ENCODE peak calls at places on chromosomes 11 and 22, in seven cellular contexts. M is endothelial cell; H is activated CD8-positive, alpha-beta T cell treated with anti-CD3 and anti-CD28 coated beads, Interleukin-2, amount 10 ng/mL, durations not matched to agents 7 days and 5 days; J is GM20000; Y is upper lobe of right lung; E is stimulated activated CD8-positive, alpha-beta memory T cell treated with anti-CD3 and anti-CD28 coated beads, Interleukin-15, amount 100 ng/mL, for 1 hour; A is activated CD4-positive, CD25-positive, alpha-beta regulatory T cell treated with anti-CD3 and anti-CD28 coated beads, Interleukin-2, amount 50 U/mL, for 72 hours. F is an unnamed sample.

GRCh38 chr11:78227906-78228305 is 39.2 kb downstream of the USP35 start:
- DNase-seq in M (no peak), H (no peak), J (peak), Y (no peak), E (no peak), A (no peak), F (no peak)

GRCh38 chr11:18384157-18384641 is 10.2 kb upstream of the LDHA start:
- DNase-seq in M (no peak), H (peak), J (no peak), Y (peak), E (no peak), A (no peak), F (no peak)

GRCh38 chr11:64891880-64892279 is 13.5 kb upstream of the EHD1 start:
- DNase-seq in M (no peak), H (no peak), J (no peak), Y (no peak), E (no peak), A (no peak), F (no peak)

GRCh38 chr11:12430351-12430750 is 53.0 kb downstream of the PARVA start:
- DNase-seq in M (no peak), H (no peak), J (no peak), Y (no peak), E (no peak), A (no peak), F (no peak)

GRCh38 chr11:105611837-105612480 is 2.1 kb downstream of the GRIA4 start:
- DNase-seq in M (no peak), H (no peak), J (peak), Y (no peak), E (no peak), A (no peak), F (no peak)

GRCh38 chr11:74090701-74091100 is 80.1 kb downstream of the C2CD3 start:
- DNase-seq in M (no peak), H (no peak), J (no peak), Y (no peak), E (no peak), A (no peak), F (no peak)

GRCh38 chr11:48087974-48088681 is 107.8 kb downstream of the PTPRJ start:
- DNase-seq in M (no peak), H (no peak), J (no peak), Y (no peak), E (no peak), A (no peak), F (no peak)

GRCh38 chr11:44316388-44317240 is 6.7 kb upstream of the ALX4 start:
- DNase-seq in M (no peak), H (no peak), J (peak), Y (peak), E (no peak), A (no peak), F (no peak)

GRCh38 chr22:47032091-47032943 is 269.9 kb downstream of the TBC1D22A start:
- DNase-seq in M (no peak), H (no peak), J (no peak), Y (peak), E (no peak), A (no peak), F (no peak)

GRCh38 chr22:35605787-35606492 is 11.2 kb downstream of the MB start:
- DNase-seq in M (no peak), H (no peak), J (no peak), Y (no peak), E (no peak), A (no peak), F (no peak)

GRCh38 chr11:77080643-77081210 is 14.0 kb downstream of the CAPN5 start:
- DNase-seq in M (no peak), H (no peak), J (no peak), Y (no peak), E (no peak), A (no peak), F (no peak)

GRCh38 chr22:46374663-46375474 is 39.4 kb downstream of the TRMU start:
- DNase-seq in M (no peak), H (no peak), J (no peak), Y (peak), E (no peak), A (no peak), F (no peak)

GRCh38 chr11:20211691-20212090 is 51.4 kb upstream of the DBX1 start:
- DNase-seq in M (no peak), H (no peak), J (no peak), Y (no peak), E (no peak), A (no peak), F (no peak)

GRCh38 chr22:23574371-23574811 is 5.7 kb downstream of the IGLL1 start:
- DNase-seq in M (no peak), H (no peak), J (no peak), Y (peak), E (no peak), A (no peak), F (no peak)

GRCh38 chr22:44287121-44287693 is 25.5 kb downstream of the SHISAL1 start:
- DNase-seq in M (no peak), H (no peak), J (no peak), Y (no peak), E (no peak), A (no peak), F (no peak)

GRCh38 chr11:122803716-122804115 is 34.6 kb upstream of the CRTAM start:
- DNase-seq in M (no peak), H (no peak), J (no peak), Y (no peak), E (no peak), A (no peak), F (no peak)

GRCh38 chr11:76218449-76219206 is 12.3 kb upstream of the WNT11 start:
- DNase-seq in M (no peak), H (no peak), J (no peak), Y (no peak), E (no peak), A (no peak), F (no peak)

GRCh38 chr11:16561150-16561549 is 177.3 kb upstream of the C11orf58 start:
- DNase-seq in M (no peak), H (no peak), J (no peak), Y (no peak), E (no peak), A (no peak), F (no peak)

GRCh38 chr11:64305691-64306562 is 603 bp downstream of the ESRRA start:
- DNase-seq in M (peak), H (peak), J (peak), Y (peak), E (no peak), A (peak), F (peak)

GRCh38 chr11:120912504-120912903 is 111.4 kb upstream of the TBCEL start:
- DNase-seq in M (no peak), H (no peak), J (peak), Y (no peak), E (no peak), A (no peak), F (no peak)

GRCh38 chr22:20324139-20324516 is 4.3 kb upstream of the DGCR6L start:
- DNase-seq in M (no peak), H (peak), J (no peak), Y (no peak), E (no peak), A (no peak), F (no peak)

GRCh38 chr11:76846441-76846840 is 14.3 kb upstream of the ACER3 start:
- DNase-seq in M (no peak), H (no peak), J (no peak), Y (no peak), E (no peak), A (no peak), F (no peak)

GRCh38 chr11:102438311-102439062 is 14.1 kb downstream of the TMEM123 start:
- DNase-seq in M (no peak), H (peak), J (no peak), Y (peak), E (no peak), A (no peak), F (no peak)

GRCh38 chr22:30857791-30858190 is 110.8 kb downstream of the MORC2 start:
- DNase-seq in M (no peak), H (no peak), J (peak), Y (no peak), E (no peak), A (no peak), F (no peak)

GRCh38 chr11:120040136-120040840 is 97.6 kb downstream of the TRIM29 start:
- DNase-seq in M (no peak), H (no peak), J (no peak), Y (no peak), E (no peak), A (no peak), F (no peak)

GRCh38 chr22:21642584-21643448 is 714 bp downstream of the SDF2L1 start:
- DNase-seq in M (peak), H (peak), J (peak), Y (peak), E (peak), A (peak), F (peak)

GRCh38 chr11:86153439-86153838 is 84.6 kb upstream of the PICALM start:
- DNase-seq in M (no peak), H (no peak), J (no peak), Y (no peak), E (no peak), A (no peak), F (no peak)

GRCh38 chr11:114399903-114400221 is 449 bp downstream of the C11orf71 start:
- DNase-seq in M (peak), H (no peak), J (no peak), Y (peak), E (no peak), A (no peak), F (no peak)

GRCh38 chr11:92128026-92128425 is 96.6 kb upstream of the FAT3 start:
- DNase-seq in M (no peak), H (no peak), J (no peak), Y (no peak), E (no peak), A (no peak), F (no peak)

GRCh38 chr22:31653944-31654343 is 8.1 kb downstream of the PISD start:
- DNase-seq in M (no peak), H (no peak), J (no peak), Y (no peak), E (no peak), A (no peak), F (no peak)

GRCh38 chr22:24416611-24417010 is 10.8 kb upstream of the ADORA2A start:
- DNase-seq in M (no peak), H (no peak), J (no peak), Y (no peak), E (no peak), A (no peak), F (no peak)

GRCh38 chr11:57649826-57650738 is at the start of gene YPEL4:
- DNase-seq in M (no peak), H (peak), J (peak), Y (no peak), E (peak), A (no peak), F (peak)

GRCh38 chr11:76153609-76153949 is 52.7 kb downstream of the WNT11 start:
- DNase-seq in M (no peak), H (no peak), J (no peak), Y (no peak), E (no peak), A (no peak), F (no peak)

GRCh38 chr22:40721266-40721665 is 42.0 kb downstream of the MCHR1 start:
- DNase-seq in M (no peak), H (no peak), J (no peak), Y (no peak), E (no peak), A (no peak), F (no peak)

GRCh38 chr11:19602406-19602805 is 110.2 kb upstream of the NAV2 start:
- DNase-seq in M (no peak), H (no peak), J (no peak), Y (no peak), E (no peak), A (no peak), F (no peak)

GRCh38 chr11:94519478-94520084 is 7.3 kb downstream of the C11orf97 start:
- DNase-seq in M (no peak), H (peak), J (peak), Y (no peak), E (no peak), A (no peak), F (no peak)

F was measured in stimulated activated effector memory CD8-positive, alpha-beta T cell treated with anti-CD3 and anti-CD28 coated beads, Interleukin-12 subunit alpha, Interleukin-12 subunit beta, amount 100 ng/mL, for 72 hours.